ENCODE peak calls at places on chromosomes 11 and 22, in five cellular contexts. R is CD4-positive, CD25-positive, alpha-beta regulatory T cell; Q is heart left ventricle; G is psoas muscle; V is neural progenitor cell. B is an unnamed sample.

GRCh38 chr11:57167125-57167839 is 14.5 kb upstream of the LRRC55 start:
- DNase-seq in G (no peak), Q (no peak), V (peak; percentile 21), R (no peak), B (no peak)

GRCh38 chr11:27055065-27055682 is 14.6 kb downstream of the BBOX1 start:
- DNase-seq in R (no peak), V (no peak), Q (no peak), G (no peak), B (no peak)

GRCh38 chr11:98260983-98261382 is 759.8 kb upstream of the CNTN5 start:
- DNase-seq in Q (no peak), G (no peak), V (no peak), R (no peak), B (no peak)

GRCh38 chr11:63369165-63369970 is at the start of gene SLC22A9:
- DNase-seq in Q (no peak), G (no peak), R (no peak), V (no peak), B (no peak)

GRCh38 chr11:129375731-129376657 is at the start of gene BARX2:
- DNase-seq in R (no peak), G (no peak), V (peak; percentile 91), Q (no peak), B (no peak)

GRCh38 chr11:567629-568258 is 7.0 kb downstream of the RASSF7 start:
- DNase-seq in V (no peak), G (no peak), Q (no peak), R (peak; percentile 47), B (no peak)

GRCh38 chr11:47980093-47980906 is at the start of gene PTPRJ:
- DNase-seq in V (peak; percentile 91), Q (peak; percentile 74), G (peak; percentile 73), R (peak; percentile 65), B (no peak)

GRCh38 chr11:67044496-67044895 is 12.2 kb upstream of the RHOD start:
- DNase-seq in R (no peak), V (no peak), G (no peak), Q (no peak), B (no peak)

GRCh38 chr22:35892192-35892591 is 136.4 kb downstream of the RBFOX2 start:
- DNase-seq in V (no peak), Q (no peak), G (no peak), R (no peak), B (no peak)
- H3K4me1 ChIP-seq in V (peaks cover 24% of the 10 kb centered on the region), Q (peaks cover 74% of the 10 kb centered on the region), G (peaks cover 64% of the 10 kb centered on the region), R (no peaks in the 10 kb centered on the region), B (peaks cover 9% of the 10 kb centered on the region)

GRCh38 chr11:92225563-92226308 is 1.1 kb downstream of the FAT3 start:
- DNase-seq in Q (no peak), V (peak; percentile 77), G (peak; percentile 60), R (no peak), B (no peak)
- H3K27me3 ChIP-seq in Q (peaks cover 66% of the 10 kb centered on the region), V (peaks cover 30% of the 10 kb centered on the region), G (peaks cover 89% of the 10 kb centered on the region), R (peaks cover 9% of the 10 kb centered on the region), B (no peaks in the 10 kb centered on the region)

DNA sequence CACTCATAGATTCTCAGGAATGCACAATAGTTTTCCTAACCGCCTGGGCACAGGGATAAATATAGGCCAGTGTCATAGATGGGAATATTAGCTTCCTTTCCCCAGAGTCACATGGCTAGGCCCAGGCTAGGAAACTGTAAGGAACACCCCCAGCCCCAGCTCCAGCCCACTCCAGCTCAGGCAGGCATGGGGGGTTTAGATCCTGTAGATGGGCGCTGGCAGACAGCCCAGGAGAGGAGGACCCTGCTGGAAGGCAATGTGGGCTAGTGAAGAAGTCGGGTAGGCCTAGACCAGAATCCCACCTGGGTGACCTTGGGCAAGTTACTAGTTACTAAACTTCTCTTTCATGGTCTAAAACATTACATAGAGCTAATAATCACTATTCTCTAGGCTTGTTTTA is 51.3 kb downstream of the IRAG1 start:
- DNase-seq in G (no peak), R (no peak), Q (no peak), V (no peak), B (no peak)
- H3K4me1 ChIP-seq in G (no peaks in the 10 kb centered on the region), R (no peaks in the 10 kb centered on the region), Q (no peaks in the 10 kb centered on the region), V (peaks cover 22% of the 10 kb centered on the region), B (peaks cover 99% of the 10 kb centered on the region)

GRCh38 chr22:22458387-22458786 is 50.2 kb downstream of the ZNF280B start:
- DNase-seq in G (no peak), R (no peak), V (no peak), Q (no peak), B (no peak)
- H3K27me3 ChIP-seq in G (peaks cover 32% of the 10 kb centered on the region), R (peaks cover 5% of the 10 kb centered on the region), V (peaks cover 97% of the 10 kb centered on the region), Q (peaks cover 3% of the 10 kb centered on the region), B (peaks cover 5% of the 10 kb centered on the region)

GRCh38 chr11:2224254-2224653 is 46.1 kb downstream of the ASCL2 start:
- DNase-seq in R (no peak), G (no peak), V (no peak), Q (no peak), B (no peak)
- H3K4me1 ChIP-seq in R (no peaks in the 10 kb centered on the region), G (no peaks in the 10 kb centered on the region), V (no peaks in the 10 kb centered on the region), Q (no peaks in the 10 kb centered on the region), B (no peaks in the 10 kb centered on the region)

GRCh38 chr11:124718801-124719200 is 20.9 kb upstream of the NRGN start:
- DNase-seq in V (no peak), R (no peak), Q (no peak), G (no peak), B (no peak)

GRCh38 chr11:124717786-124718634 is 21.7 kb upstream of the NRGN start:
- DNase-seq in R (no peak), Q (no peak), G (peak; percentile 62), V (peak; percentile 73), B (no peak)

GRCh38 chr11:124716596-124716995 is 23.1 kb upstream of the NRGN start:
- DNase-seq in V (no peak), Q (no peak), G (no peak), R (no peak), B (no peak)

GRCh38 chr11:124719534-124719933 is 20.2 kb upstream of the NRGN start:
- DNase-seq in V (no peak), Q (no peak), G (no peak), R (no peak), B (no peak)

DNA sequence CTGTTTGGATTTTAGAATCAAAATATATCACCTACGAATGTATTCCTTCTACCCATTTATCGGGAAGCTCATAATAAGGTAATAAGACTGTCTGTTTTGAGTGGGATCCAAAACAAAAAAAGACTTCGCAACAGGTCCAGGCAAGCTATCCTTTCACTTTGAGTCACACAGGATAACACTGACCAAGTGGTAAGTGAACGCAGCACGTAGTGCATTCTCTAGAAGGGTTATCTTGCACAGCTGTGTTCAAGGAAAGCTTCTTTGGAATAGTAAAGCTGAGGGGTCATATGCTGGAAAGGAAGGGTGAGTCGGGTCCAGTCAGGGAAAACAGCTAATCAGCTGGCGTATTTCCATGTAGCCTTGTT is 22.3 kb upstream of the NRGN start:
- DNase-seq in Q (no peak), G (no peak), V (no peak), R (no peak), B (no peak)
- H3K27me3 ChIP-seq in Q (peaks cover 36% of the 10 kb centered on the region), G (peaks cover 59% of the 10 kb centered on the region), V (peaks cover 76% of the 10 kb centered on the region), R (peaks cover 35% of the 10 kb centered on the region), B (no peaks in the 10 kb centered on the region)

DNA sequence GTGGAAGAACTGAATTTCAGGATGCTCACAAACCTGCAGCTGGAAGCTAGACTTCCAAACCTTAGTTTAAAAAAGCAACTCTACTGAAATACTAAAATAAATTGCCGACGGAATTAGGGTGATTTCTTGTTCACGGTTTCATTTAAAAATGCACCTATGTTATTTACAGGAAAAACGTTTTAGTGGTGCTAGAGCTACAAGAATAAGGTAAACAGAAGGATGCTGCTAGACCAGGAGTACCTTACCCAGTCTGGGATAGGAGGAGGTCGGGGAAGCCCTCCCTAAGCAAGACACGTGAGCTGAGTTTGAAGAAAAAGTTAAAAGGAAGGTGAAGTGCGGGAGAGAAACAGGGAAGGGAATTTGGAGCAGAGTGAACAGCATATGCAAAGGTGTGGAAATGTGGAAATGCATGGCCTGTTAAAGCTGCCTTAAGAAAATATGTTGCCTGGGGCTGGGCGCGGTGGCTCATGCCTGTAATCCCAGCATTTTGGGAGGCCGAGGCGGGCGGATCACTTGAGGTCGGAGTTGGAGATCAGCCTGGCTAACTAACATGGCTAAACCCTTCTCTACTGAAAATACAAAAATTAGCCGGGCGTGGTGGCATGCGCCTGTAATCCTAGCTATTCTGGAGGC is 1.4 kb upstream of the FTH1 start:
- DNase-seq in G (no peak), V (no peak), R (no peak), Q (no peak), B (no peak)
- H3K4me1 ChIP-seq in G (peaks cover 68% of the 10 kb centered on the region), V (peaks cover 40% of the 10 kb centered on the region), R (peaks cover 43% of the 10 kb centered on the region), Q (peaks cover 79% of the 10 kb centered on the region), B (peaks cover 72% of the 10 kb centered on the region)

GRCh38 chr22:48099671-48100070 is 1337.2 kb downstream of the TBC1D22A start:
- DNase-seq in G (no peak), V (no peak), Q (no peak), R (no peak), B (no peak)
- H3K27me3 ChIP-seq in G (peaks cover 30% of the 10 kb centered on the region), V (no peaks in the 10 kb centered on the region), Q (no peaks in the 10 kb centered on the region), R (no peaks in the 10 kb centered on the region), B (no peaks in the 10 kb centered on the region)

B was measured in thoracic aorta.